ENCODE peak calls at places on chromosome 6, in five cellular contexts. Y is activated CD4-positive, alpha-beta T cell treated with anti-CD3 and anti-CD28 coated beads for 48 hours; J is T-helper 17 cell; P is iris pigment epithelial cell; T is activated naive CD8-positive, alpha-beta T cell treated with anti-CD3 and anti-CD28 coated beads, Interleukin-2, amount 10 ng/mL, durations not matched to agents 7 days and 5 days. E is an unnamed sample.

GRCh38 chr6:6461138-6461537 is 127.4 kb upstream of the LY86 start:
- DNase-seq in Y (no peak), J (no peak), P (no peak), T (no peak), E (no peak)

GRCh38 chr6:34305982-34306702 is 57.3 kb upstream of the SMIM29 start:
- DNase-seq in Y (no peak), J (no peak), P (no peak), T (no peak), E (no peak)

GRCh38 chr6:41093729-41094128 is 21.0 kb downstream of the NFYA start:
- DNase-seq in Y (no peak), J (no peak), P (peak), T (no peak), E (no peak)

GRCh38 chr6:106117579-106117978 is 31.4 kb downstream of the PRDM1 start:
- DNase-seq in Y (peak), J (peak), P (no peak), T (no peak), E (no peak)

GRCh38 chr6:110902091-110902490 is 27.5 kb downstream of the AMD1 start:
- DNase-seq in Y (no peak), J (no peak), P (no peak), T (no peak), E (no peak)

GRCh38 chr6:151493495-151494234 is at the start of gene CCDC170:
- DNase-seq in Y (peak), J (no peak), P (no peak), T (peak), E (no peak)

GRCh38 chr6:28814032-28814976 is 109.5 kb downstream of the TRIM27 start:
- DNase-seq in Y (no peak), J (no peak), P (no peak), T (peak), E (no peak)

GRCh38 chr6:77764364-77764763 is 111.5 kb downstream of the MEI4 start:
- DNase-seq in Y (no peak), J (no peak), P (no peak), T (no peak), E (no peak)

GRCh38 chr6:190596-191395 is 101.5 kb upstream of the DUSP22 start:
- DNase-seq in Y (no peak), J (no peak), P (no peak), T (no peak), E (no peak)

GRCh38 chr6:160464744-160465143 is 116.6 kb downstream of the SLC22A3 start:
- DNase-seq in Y (no peak), J (no peak), P (no peak), T (no peak), E (no peak)

GRCh38 chr6:106693343-106693742 is 64.0 kb downstream of the QRSL1 start:
- DNase-seq in Y (no peak), J (no peak), P (no peak), T (no peak), E (no peak)

GRCh38 chr6:10511477-10511876 is 9.7 kb upstream of the GCNT2 start:
- DNase-seq in Y (no peak), J (no peak), P (peak), T (no peak), E (no peak)

GRCh38 chr6:56399672-56400263 is 152.4 kb upstream of the COL21A1 start:
- DNase-seq in Y (no peak), J (no peak), P (no peak), T (no peak), E (no peak)

GRCh38 chr6:17869010-17869752 is 118.3 kb downstream of the KIF13A start:
- DNase-seq in Y (no peak), J (no peak), P (peak), T (no peak), E (no peak)

GRCh38 chr6:33116881-33117711 is 41.3 kb downstream of the HLA-DPB1 start:
- DNase-seq in Y (peak), J (no peak), P (no peak), T (peak), E (no peak)

GRCh38 chr6:137728386-137729349 is 138.4 kb upstream of the TNFAIP3 start:
- DNase-seq in Y (no peak), J (no peak), P (peak), T (no peak), E (no peak)

GRCh38 chr6:142112451-142113061 is 20.2 kb upstream of the GJE1 start:
- DNase-seq in Y (peak), J (peak), P (peak), T (peak), E (peak)

GRCh38 chr6:138203315-138203714 is 15.0 kb downstream of the PBOV1 start:
- DNase-seq in Y (no peak), J (no peak), P (no peak), T (no peak), E (no peak)

E was measured in T-helper 2 cell.